ENCODE peak calls at places on chromosomes 7 and 10, in four cellular contexts. One of them, this sample, is unnamed.

GRCh38 chr7:139589474-139589873 is 66.0 kb downstream of the CLEC2L start:
- DNase-seq in cardiac muscle cell: no peak
- DNase-seq in upper lobe of right lung: no peak
- DNase-seq in AG10803: no peak
- DNase-seq in this sample: no peak

GRCh38 chr10:95626468-95626867 is 30.0 kb downstream of the ALDH18A1 start:
- DNase-seq in cardiac muscle cell: no peak
- DNase-seq in upper lobe of right lung: no peak
- DNase-seq in AG10803: no peak
- DNase-seq in this sample: no peak

GRCh38 chr7:9981950-9982349 is 991.7 kb upstream of the PHF14 start:
- DNase-seq in cardiac muscle cell: peak
- DNase-seq in upper lobe of right lung: no peak
- DNase-seq in AG10803: no peak
- DNase-seq in this sample: no peak

GRCh38 chr7:118085000-118085399 is 99.0 kb upstream of the LSM8 start:
- DNase-seq in cardiac muscle cell: no peak
- DNase-seq in upper lobe of right lung: no peak
- DNase-seq in AG10803: no peak
- DNase-seq in this sample: no peak

GRCh38 chr7:12403287-12404181 is at the start of gene VWDE:
- DNase-seq in cardiac muscle cell: peak
- DNase-seq in upper lobe of right lung: peak
- DNase-seq in AG10803: peak
- DNase-seq in this sample: no peak

GRCh38 chr10:6020806-6021205 is 41.4 kb downstream of the IL2RA start:
- DNase-seq in cardiac muscle cell: no peak
- DNase-seq in upper lobe of right lung: no peak
- DNase-seq in AG10803: no peak
- DNase-seq in this sample: no peak

GRCh38 chr7:77674878-77675277 is 21.4 kb upstream of the RSBN1L start:
- DNase-seq in cardiac muscle cell: no peak
- DNase-seq in upper lobe of right lung: peak
- DNase-seq in AG10803: peak
- DNase-seq in this sample: no peak

GRCh38 chr10:43861966-43862751 is 213.5 kb upstream of the ZNF32 start:
- DNase-seq in cardiac muscle cell: no peak
- DNase-seq in upper lobe of right lung: no peak
- DNase-seq in AG10803: peak
- DNase-seq in this sample: no peak

GRCh38 chr10:72044417-72045041 is 43.8 kb downstream of the SPOCK2 start:
- DNase-seq in cardiac muscle cell: no peak
- DNase-seq in upper lobe of right lung: no peak
- DNase-seq in AG10803: peak
- DNase-seq in this sample: no peak

GRCh38 chr10:92240289-92241157 is 50.4 kb downstream of the CPEB3 start:
- DNase-seq in cardiac muscle cell: peak
- DNase-seq in upper lobe of right lung: no peak
- DNase-seq in AG10803: peak
- DNase-seq in this sample: peak

GRCh38 chr7:15096853-15097252 is 194.3 kb upstream of the DGKB start:
- DNase-seq in cardiac muscle cell: no peak
- DNase-seq in upper lobe of right lung: no peak
- DNase-seq in AG10803: no peak
- DNase-seq in this sample: no peak

GRCh38 chr10:48946891-48947500 is 7.4 kb upstream of the LRRC18 start:
- DNase-seq in cardiac muscle cell: no peak
- DNase-seq in upper lobe of right lung: peak
- DNase-seq in AG10803: no peak
- DNase-seq in this sample: no peak

GRCh38 chr10:118871244-118871865 is 116.6 kb upstream of the CACUL1 start:
- DNase-seq in cardiac muscle cell: no peak
- DNase-seq in upper lobe of right lung: no peak
- DNase-seq in AG10803: no peak
- DNase-seq in this sample: no peak

GRCh38 chr7:25495342-25495855 is 267.1 kb upstream of the NPVF start:
- DNase-seq in cardiac muscle cell: peak
- DNase-seq in upper lobe of right lung: no peak
- DNase-seq in AG10803: no peak
- DNase-seq in this sample: no peak

GRCh38 chr7:2929321-2930201 is 85.5 kb upstream of the GNA12 start:
- DNase-seq in cardiac muscle cell: no peak
- DNase-seq in upper lobe of right lung: peak
- DNase-seq in AG10803: no peak
- DNase-seq in this sample: no peak

GRCh38 chr10:505459-505858 is 184.0 kb downstream of the DIP2C start:
- DNase-seq in cardiac muscle cell: no peak
- DNase-seq in upper lobe of right lung: peak
- DNase-seq in AG10803: no peak
- DNase-seq in this sample: no peak

GRCh38 chr10:76035728-76036409 is 604.4 kb downstream of the LRMDA start:
- DNase-seq in cardiac muscle cell: peak
- DNase-seq in upper lobe of right lung: no peak
- DNase-seq in AG10803: no peak
- DNase-seq in this sample: no peak

GRCh38 chr10:36157486-36157885 is 515.4 kb upstream of the FZD8 start:
- DNase-seq in cardiac muscle cell: no peak
- DNase-seq in upper lobe of right lung: no peak
- DNase-seq in AG10803: no peak
- DNase-seq in this sample: no peak

GRCh38 chr7:131424219-131424822 is 96.6 kb downstream of the MKLN1 start:
- DNase-seq in cardiac muscle cell: peak
- DNase-seq in upper lobe of right lung: no peak
- DNase-seq in AG10803: peak
- DNase-seq in this sample: peak

GRCh38 chr10:131381576-131381975 is 70.1 kb upstream of the TCERG1L start:
- DNase-seq in cardiac muscle cell: no peak
- DNase-seq in upper lobe of right lung: no peak
- DNase-seq in AG10803: no peak
- DNase-seq in this sample: no peak

GRCh38 chr7:50436133-50436802 is 13.9 kb downstream of the FIGNL1 start:
- DNase-seq in cardiac muscle cell: no peak
- DNase-seq in upper lobe of right lung: no peak
- DNase-seq in AG10803: peak
- DNase-seq in this sample: no peak

GRCh38 chr10:88200637-88201036 is 337.2 kb downstream of the PTEN start:
- DNase-seq in cardiac muscle cell: no peak
- DNase-seq in upper lobe of right lung: no peak
- DNase-seq in AG10803: no peak
- DNase-seq in this sample: no peak

GRCh38 chr7:158373761-158374545 is 213.7 kb downstream of the PTPRN2 start:
- DNase-seq in cardiac muscle cell: no peak
- DNase-seq in upper lobe of right lung: peak
- DNase-seq in AG10803: no peak
- DNase-seq in this sample: no peak

GRCh38 chr7:158377800-158378623 is 209.6 kb downstream of the PTPRN2 start:
- DNase-seq in cardiac muscle cell: no peak
- DNase-seq in upper lobe of right lung: peak
- DNase-seq in AG10803: no peak
- DNase-seq in this sample: no peak

GRCh38 chr7:158374586-158374985 is 213.0 kb downstream of the PTPRN2 start:
- DNase-seq in cardiac muscle cell: no peak
- DNase-seq in upper lobe of right lung: no peak
- DNase-seq in AG10803: no peak
- DNase-seq in this sample: no peak

GRCh38 chr7:158372400-158373302 is 215.0 kb downstream of the PTPRN2 start:
- DNase-seq in cardiac muscle cell: no peak
- DNase-seq in upper lobe of right lung: peak
- DNase-seq in AG10803: no peak
- DNase-seq in this sample: no peak

GRCh38 chr7:158375034-158375433 is 212.6 kb downstream of the PTPRN2 start:
- DNase-seq in cardiac muscle cell: no peak
- DNase-seq in upper lobe of right lung: no peak
- DNase-seq in AG10803: no peak
- DNase-seq in this sample: no peak
- H3K4me3 ChIP-seq in cardiac muscle cell: no peak
- H3K4me3 ChIP-seq in upper lobe of right lung: no peak
- H3K4me3 ChIP-seq in AG10803: no peak
- H3K4me3 ChIP-seq in this sample: no peak

DNA sequence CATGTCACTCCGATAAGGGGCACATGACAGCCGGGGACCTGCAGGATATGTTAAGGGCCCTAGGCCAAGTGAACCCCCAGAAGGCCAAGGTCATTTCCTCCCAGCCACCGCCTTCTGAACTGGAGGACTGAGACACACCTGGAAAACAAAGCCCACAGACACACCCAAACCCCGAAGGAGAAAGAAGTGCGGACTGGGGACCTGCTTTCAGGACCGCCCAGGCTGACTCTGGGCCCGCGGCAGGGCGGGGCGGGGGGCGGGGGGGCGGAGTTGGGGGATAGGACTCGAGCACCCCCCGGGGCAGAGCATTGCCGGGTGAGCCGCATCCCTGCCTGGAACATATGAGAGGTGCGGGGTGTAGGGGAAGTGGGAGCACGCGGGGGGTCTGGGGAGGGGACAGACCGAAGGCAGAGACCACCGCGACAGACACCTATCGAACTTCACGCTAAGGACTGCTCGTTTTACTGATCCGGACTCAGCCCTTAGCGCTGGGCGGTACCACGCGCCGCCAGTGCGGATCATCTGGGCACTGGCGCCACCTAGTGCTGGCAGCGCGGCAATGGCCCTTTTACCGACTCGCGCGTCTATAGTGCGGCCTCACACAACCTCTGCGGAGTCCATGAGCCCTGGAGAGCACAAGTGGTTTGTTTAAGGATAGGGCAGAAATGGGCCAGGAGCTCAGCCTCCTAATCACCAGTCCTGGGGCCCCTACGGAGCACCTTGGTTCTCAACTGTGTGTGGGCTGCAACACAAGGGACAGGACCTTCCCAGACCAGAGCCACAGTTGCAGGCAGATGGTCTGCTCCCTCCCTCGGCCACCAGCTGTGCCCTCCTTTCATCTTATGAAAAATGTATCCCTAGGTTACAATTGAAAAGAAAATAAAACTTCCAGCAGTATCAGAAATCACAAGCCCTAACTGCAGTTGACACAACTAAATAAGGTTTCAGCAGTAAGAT is 157.6 kb downstream of the HERPUD2 start:
- DNase-seq in cardiac muscle cell: peak
- DNase-seq in upper lobe of right lung: peak
- DNase-seq in AG10803: peak
- DNase-seq in this sample: peak
- H3K4me3 ChIP-seq in cardiac muscle cell: peak
- H3K4me3 ChIP-seq in upper lobe of right lung: peak
- H3K4me3 ChIP-seq in AG10803: peak
- H3K4me3 ChIP-seq in this sample: no peak

GRCh38 chr7:82410461-82410860 is 33.1 kb downstream of the CACNA2D1 start:
- DNase-seq in cardiac muscle cell: peak
- DNase-seq in upper lobe of right lung: no peak
- DNase-seq in AG10803: no peak
- DNase-seq in this sample: no peak
- H3K4me3 ChIP-seq in cardiac muscle cell: peak
- H3K4me3 ChIP-seq in upper lobe of right lung: no peak
- H3K4me3 ChIP-seq in AG10803: no peak
- H3K4me3 ChIP-seq in this sample: no peak

GRCh38 chr10:123134915-123135414 is 805 bp upstream of the HMX3 start:
- DNase-seq in cardiac muscle cell: no peak
- DNase-seq in upper lobe of right lung: no peak
- DNase-seq in AG10803: no peak
- DNase-seq in this sample: no peak

GRCh38 chr10:123134058-123134914 is 1.5 kb upstream of the HMX3 start:
- DNase-seq in cardiac muscle cell: no peak
- DNase-seq in upper lobe of right lung: no peak
- DNase-seq in AG10803: no peak
- DNase-seq in this sample: no peak

GRCh38 chr10:123136806-123137642 is 1.3 kb downstream of the HMX3 start:
- DNase-seq in cardiac muscle cell: no peak
- DNase-seq in upper lobe of right lung: no peak
- DNase-seq in AG10803: peak
- DNase-seq in this sample: no peak

GRCh38 chr10:123135415-123136141 is at the start of gene HMX3:
- DNase-seq in cardiac muscle cell: no peak
- DNase-seq in upper lobe of right lung: no peak
- DNase-seq in AG10803: peak
- DNase-seq in this sample: no peak

GRCh38 chr10:123136221-123136805 is 543 bp downstream of the HMX3 start:
- DNase-seq in cardiac muscle cell: no peak
- DNase-seq in upper lobe of right lung: no peak
- DNase-seq in AG10803: no peak
- DNase-seq in this sample: no peak
- H3K4me3 ChIP-seq in cardiac muscle cell: peak
- H3K4me3 ChIP-seq in upper lobe of right lung: no peak
- H3K4me3 ChIP-seq in AG10803: no peak
- H3K4me3 ChIP-seq in this sample: peak

GRCh38 chr10:22613011-22613410 is 101.4 kb downstream of the PIP4K2A start:
- DNase-seq in cardiac muscle cell: no peak
- DNase-seq in upper lobe of right lung: no peak
- DNase-seq in AG10803: no peak
- DNase-seq in this sample: no peak

GRCh38 chr10:22617516-22617915 is 96.9 kb downstream of the PIP4K2A start:
- DNase-seq in cardiac muscle cell: no peak
- DNase-seq in upper lobe of right lung: no peak
- DNase-seq in AG10803: no peak
- DNase-seq in this sample: no peak

GRCh38 chr10:22615101-22615500 is 99.3 kb downstream of the PIP4K2A start:
- DNase-seq in cardiac muscle cell: no peak
- DNase-seq in upper lobe of right lung: no peak
- DNase-seq in AG10803: no peak
- DNase-seq in this sample: no peak

GRCh38 chr10:22618081-22618785 is 96.1 kb downstream of the PIP4K2A start:
- DNase-seq in cardiac muscle cell: peak
- DNase-seq in upper lobe of right lung: no peak
- DNase-seq in AG10803: no peak
- DNase-seq in this sample: no peak

DNA sequence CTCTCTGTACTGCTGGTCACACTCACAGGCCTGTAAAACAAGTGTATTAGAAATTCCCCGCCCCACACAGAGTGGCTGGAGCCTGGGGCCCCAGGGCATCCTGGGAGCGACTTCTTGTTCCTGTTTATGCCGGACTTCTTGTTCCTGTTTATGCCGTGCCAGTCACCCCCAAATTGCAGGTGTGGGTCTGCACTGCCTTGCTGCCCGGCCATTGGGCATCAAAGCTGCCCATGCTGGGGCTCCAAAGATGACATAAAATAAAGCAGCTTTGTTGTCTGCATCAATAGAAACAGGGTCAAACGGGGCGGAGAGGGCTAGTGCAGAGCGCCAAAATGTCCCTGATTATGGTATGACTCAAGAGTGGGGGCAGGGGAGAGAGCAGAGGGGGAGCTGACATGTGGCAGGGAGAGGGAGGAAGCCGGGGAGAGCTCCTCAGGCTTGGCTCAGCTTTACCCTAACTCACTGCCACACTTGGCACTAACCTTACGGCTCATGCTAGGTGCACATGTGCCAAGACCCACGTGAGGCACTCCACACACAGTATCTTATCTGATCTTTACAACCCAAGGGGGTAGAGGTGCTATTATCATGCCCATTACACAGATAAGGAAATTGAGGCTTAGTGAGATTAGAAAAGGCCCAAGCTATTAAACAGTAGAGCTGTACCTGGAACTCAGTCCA is 98.4 kb downstream of the PIP4K2A start:
- DNase-seq in cardiac muscle cell: no peak
- DNase-seq in upper lobe of right lung: peak
- DNase-seq in AG10803: peak
- DNase-seq in this sample: no peak
- H3K4me3 ChIP-seq in cardiac muscle cell: no peak
- H3K4me3 ChIP-seq in upper lobe of right lung: peak
- H3K4me3 ChIP-seq in AG10803: no peak
- H3K4me3 ChIP-seq in this sample: peak

GRCh38 chr7:99615989-99616358 is 772 bp upstream of the ZSCAN25 start:
- DNase-seq in cardiac muscle cell: no peak
- DNase-seq in upper lobe of right lung: no peak
- DNase-seq in AG10803: no peak
- DNase-seq in this sample: no peak
- H3K4me3 ChIP-seq in cardiac muscle cell: peak
- H3K4me3 ChIP-seq in upper lobe of right lung: peak
- H3K4me3 ChIP-seq in AG10803: peak
- H3K4me3 ChIP-seq in this sample: peak

GRCh38 chr10:99558708-99559107 is 26.0 kb downstream of the NKX2-3 start:
- DNase-seq in cardiac muscle cell: no peak
- DNase-seq in upper lobe of right lung: no peak
- DNase-seq in AG10803: no peak
- DNase-seq in this sample: no peak
- H3K4me3 ChIP-seq in cardiac muscle cell: no peak
- H3K4me3 ChIP-seq in upper lobe of right lung: no peak
- H3K4me3 ChIP-seq in AG10803: no peak
- H3K4me3 ChIP-seq in this sample: no peak

This sample was measured in GM12864.